ENCODE peak calls at places on chromosomes 6 and 20, in seven cellular contexts. D is mesenchymal stem cell, K is IMR-90, U is neuronal stem cell, V is H1, E is trophoblast cell, M is mesendoderm. C is an unnamed sample.

GRCh38 chr6:53347921-53348435 is 772 bp downstream of the ELOVL5 start:
- DNase-seq in D (peak), K (peak), U (peak), V (no peak), E (peak), M (peak), C (peak)

GRCh38 chr6:20379231-20379630 is 22.4 kb upstream of the E2F3 start:
- DNase-seq in D (no peak), K (no peak), U (no peak), V (no peak), E (no peak), M (no peak), C (no peak)

GRCh38 chr6:137309078-137309762 is 90.0 kb upstream of the IFNGR1 start:
- DNase-seq in D (peak), K (peak), U (no peak), V (no peak), E (peak), M (peak), C (peak)

GRCh38 chr20:22374066-22374465 is 210.3 kb downstream of the FOXA2 start:
- DNase-seq in D (no peak), K (no peak), U (no peak), V (no peak), E (no peak), M (no peak), C (no peak)

GRCh38 chr6:108839068-108839467 is 9.2 kb upstream of the ARMC2 start:
- DNase-seq in D (no peak), K (no peak), U (no peak), V (no peak), E (no peak), M (peak), C (peak)

GRCh38 chr6:56850618-56851017 is 104.3 kb upstream of the BEND6 start:
- DNase-seq in D (no peak), K (no peak), U (no peak), V (no peak), E (no peak), M (peak), C (no peak)

GRCh38 chr20:59945175-59945574 is 5.0 kb downstream of the FAM217B start:
- DNase-seq in D (no peak), K (no peak), U (no peak), V (no peak), E (no peak), M (no peak), C (no peak)

GRCh38 chr6:46221221-46221793 is 50.5 kb upstream of the ENPP5 start:
- DNase-seq in D (peak), K (peak), U (peak), V (no peak), E (peak), M (peak), C (no peak)

GRCh38 chr6:17086469-17086868 is 15.4 kb upstream of the STMND1 start:
- DNase-seq in D (peak), K (peak), U (no peak), V (no peak), E (peak), M (peak), C (peak)

GRCh38 chr6:113859349-113860164 is 2.4 kb downstream of the MARCKS start:
- DNase-seq in D (no peak), K (peak), U (no peak), V (no peak), E (peak), M (peak), C (peak)

GRCh38 chr20:11676618-11677289 is 240.9 kb upstream of the BTBD3 start:
- DNase-seq in D (peak), K (peak), U (peak), V (no peak), E (peak), M (peak), C (peak)

GRCh38 chr20:16476032-16476431 is 97.2 kb downstream of the KIF16B start:
- DNase-seq in D (peak), K (peak), U (peak), V (no peak), E (peak), M (peak), C (no peak)

GRCh38 chr6:21846541-21847451 is 253.2 kb downstream of the SOX4 start:
- DNase-seq in D (peak), K (peak), U (peak), V (no peak), E (no peak), M (no peak), C (peak)

GRCh38 chr6:42217523-42218367 is at the start of gene MRPS10:
- DNase-seq in D (peak), K (peak), U (peak), V (peak), E (peak), M (peak), C (peak)

GRCh38 chr6:136123464-136123863 is 126.6 kb downstream of the MTFR2 start:
- DNase-seq in D (peak), K (peak), U (no peak), V (no peak), E (peak), M (no peak), C (no peak)

GRCh38 chr6:52423448-52423847 is 3.3 kb downstream of the EFHC1 start:
- DNase-seq in D (no peak), K (no peak), U (no peak), V (no peak), E (no peak), M (no peak), C (no peak)

GRCh38 chr6:168120390-168121307 is 41.6 kb upstream of the FRMD1 start:
- DNase-seq in D (no peak), K (no peak), U (no peak), V (no peak), E (no peak), M (no peak), C (peak)

GRCh38 chr6:43144879-43145278 is 26.2 kb upstream of the SRF start:
- DNase-seq in D (no peak), K (peak), U (no peak), V (no peak), E (no peak), M (no peak), C (no peak)

GRCh38 chr20:2338702-2339101 is 42.0 kb upstream of the TGM6 start:
- DNase-seq in D (no peak), K (no peak), U (no peak), V (no peak), E (no peak), M (no peak), C (no peak)

GRCh38 chr20:31712112-31712553 is 10.5 kb downstream of the BCL2L1 start:
- DNase-seq in D (no peak), K (no peak), U (no peak), V (no peak), E (no peak), M (no peak), C (no peak)

GRCh38 chr6:46932526-46932925 is 10.8 kb upstream of the ADGRF5 start:
- DNase-seq in D (peak), K (no peak), U (no peak), V (no peak), E (no peak), M (no peak), C (no peak)

GRCh38 chr6:11190625-11191245 is 41.7 kb downstream of the NEDD9 start:
- DNase-seq in D (no peak), K (no peak), U (no peak), V (no peak), E (no peak), M (peak), C (no peak)

GRCh38 chr20:58661298-58662141 is 10.4 kb downstream of the STX16 start:
- DNase-seq in D (no peak), K (no peak), U (no peak), V (no peak), E (no peak), M (no peak), C (no peak)

GRCh38 chr6:33692760-33693158 is 18.7 kb downstream of the UQCC2 start:
- DNase-seq in D (peak), K (peak), U (no peak), V (no peak), E (no peak), M (no peak), C (no peak)

GRCh38 chr6:14921878-14922277 is 324.0 kb upstream of the JARID2 start:
- DNase-seq in D (peak), K (no peak), U (peak), V (no peak), E (peak), M (no peak), C (no peak)

GRCh38 chr20:45060341-45060740 is 40.6 kb downstream of the KCNS1 start:
- DNase-seq in D (no peak), K (no peak), U (no peak), V (no peak), E (no peak), M (no peak), C (no peak)

GRCh38 chr6:144460224-144461095 is 175.3 kb downstream of the UTRN start:
- DNase-seq in D (no peak), K (no peak), U (no peak), V (no peak), E (no peak), M (no peak), C (no peak)

GRCh38 chr20:48716086-48716485 is 111.7 kb downstream of the PREX1 start:
- DNase-seq in D (no peak), K (no peak), U (no peak), V (no peak), E (no peak), M (no peak), C (no peak)

GRCh38 chr20:9889270-9889981 is 50.5 kb upstream of the PAK5 start:
- DNase-seq in D (no peak), K (no peak), U (no peak), V (no peak), E (no peak), M (no peak), C (no peak)

GRCh38 chr6:37994238-37994637 is 174.7 kb downstream of the ZFAND3 start:
- DNase-seq in D (no peak), K (no peak), U (no peak), V (no peak), E (no peak), M (no peak), C (no peak)

GRCh38 chr6:142642651-142643050 is 302.3 kb downstream of the HIVEP2 start:
- DNase-seq in D (no peak), K (no peak), U (no peak), V (no peak), E (no peak), M (no peak), C (no peak)

GRCh38 chr6:30887901-30888300 is 3.6 kb downstream of the DDR1 start:
- DNase-seq in D (no peak), K (no peak), U (no peak), V (no peak), E (no peak), M (no peak), C (no peak)

GRCh38 chr6:49522710-49523593 is 23.2 kb downstream of the GLYATL3 start:
- DNase-seq in D (no peak), K (no peak), U (no peak), V (no peak), E (no peak), M (no peak), C (no peak)

GRCh38 chr20:24522452-24523330 is 53.3 kb downstream of the SYNDIG1 start:
- DNase-seq in D (no peak), K (no peak), U (no peak), V (no peak), E (no peak), M (no peak), C (no peak)

GRCh38 chr20:53611449-53611894 is 17.8 kb upstream of the ZNF217 start:
- DNase-seq in D (peak), K (peak), U (no peak), V (no peak), E (peak), M (peak), C (no peak)
- H4K8ac ChIP-seq in D (no peak), K (peak), U (no peak), V (no peak), E (no peak), M (no peak), C (no peak)

GRCh38 chr20:62751551-62752150 is 43.0 kb downstream of the NTSR1 start:
- DNase-seq in D (no peak), K (no peak), U (no peak), V (no peak), E (no peak), M (no peak), C (no peak)
- H3K27ac ChIP-seq in D (no peak), K (peak), U (no peak), V (no peak), E (no peak), M (no peak), C (no peak)

DNA sequence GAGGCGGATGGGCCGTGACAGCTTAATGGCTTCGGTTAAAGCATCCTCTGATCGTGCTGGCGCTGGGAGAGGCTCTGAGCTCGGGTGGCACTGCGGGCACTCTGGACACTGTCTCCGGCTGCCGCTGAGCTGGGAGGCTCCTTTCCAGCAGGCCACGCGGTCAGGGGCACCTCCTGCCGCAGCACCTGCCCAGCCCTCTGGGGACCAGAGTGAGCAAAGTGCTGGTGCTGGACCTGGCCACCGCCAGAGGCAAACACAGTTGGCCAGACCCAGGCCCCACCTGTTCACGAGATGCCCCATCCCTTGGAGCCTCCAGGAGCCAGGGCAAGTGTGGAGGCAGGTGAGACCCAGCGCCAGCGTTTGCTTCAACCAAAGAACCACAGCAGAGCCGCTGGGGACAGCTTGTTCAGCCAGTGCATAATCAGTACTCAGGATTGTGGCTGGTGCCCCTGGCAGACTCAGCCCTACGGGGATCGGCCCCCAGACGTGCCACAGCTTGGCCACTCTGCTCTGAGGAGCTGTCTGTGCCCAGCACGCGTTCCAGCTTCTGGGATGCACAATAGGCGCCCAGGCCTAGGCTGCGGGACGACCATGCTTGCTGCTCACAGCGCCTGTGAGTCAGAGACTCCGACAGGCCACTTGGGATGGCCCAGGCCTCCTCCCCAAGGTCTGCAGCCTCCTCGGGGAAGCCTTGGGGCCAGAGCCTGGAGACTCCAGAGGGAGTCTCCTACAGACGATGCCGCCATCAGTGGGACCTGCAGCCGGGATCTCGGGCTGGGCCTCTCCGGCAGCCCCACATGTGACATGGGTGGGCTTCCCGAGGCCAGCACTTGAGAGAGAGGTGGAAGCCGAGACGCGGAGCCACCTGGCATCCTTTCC is 38.2 kb upstream of the SLCO4A1 start:
- DNase-seq in D (no peak), K (no peak), U (no peak), V (no peak), E (no peak), M (no peak), C (no peak)
- H4K8ac ChIP-seq in D (no peak), K (no peak), U (no peak), V (peak), E (no peak), M (no peak), C (no peak)

GRCh38 chr6:3455490-3456394 is 1.1 kb downstream of the SLC22A23 start:
- DNase-seq in D (no peak), K (no peak), U (no peak), V (no peak), E (peak), M (peak), C (peak)

GRCh38 chr6:3457710-3458605 is 1.1 kb upstream of the SLC22A23 start:
- DNase-seq in D (peak), K (no peak), U (no peak), V (no peak), E (peak), M (no peak), C (peak)

GRCh38 chr6:3456794-3457709 is at the start of gene SLC22A23:
- DNase-seq in D (no peak), K (no peak), U (peak), V (peak), E (peak), M (peak), C (peak)

GRCh38 chr6:3455121-3455489 is 1.7 kb downstream of the SLC22A23 start:
- DNase-seq in D (no peak), K (no peak), U (no peak), V (no peak), E (no peak), M (no peak), C (no peak)

DNA sequence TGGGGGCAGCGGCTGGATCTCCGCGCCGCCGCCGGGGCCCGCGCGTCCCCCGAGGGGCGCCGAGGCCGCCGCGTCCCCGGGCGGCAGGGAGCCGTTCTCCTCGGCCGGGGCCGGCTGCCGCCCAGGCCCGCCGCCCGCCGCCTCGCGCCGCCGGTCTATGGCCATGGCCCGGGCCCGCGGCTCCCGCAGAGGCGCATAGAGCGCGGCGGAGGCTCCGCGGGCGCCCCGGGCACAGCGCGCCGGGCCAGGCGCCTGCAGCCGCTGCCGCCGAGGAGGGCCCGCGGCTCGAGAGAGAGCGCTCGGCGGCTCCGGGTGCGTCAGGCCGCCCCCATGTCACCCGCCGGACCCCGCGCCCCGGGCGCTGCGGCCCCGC is 469 bp downstream of the SLC22A23 start:
- DNase-seq in D (no peak), K (no peak), U (no peak), V (no peak), E (peak), M (no peak), C (no peak)
- H3K27ac ChIP-seq in D (no peak), K (no peak), U (no peak), V (no peak), E (no peak), M (no peak), C (no peak)

GRCh38 chr20:51156796-51157119 is 133.9 kb upstream of the KCNG1 start:
- DNase-seq in D (no peak), K (no peak), U (no peak), V (no peak), E (no peak), M (no peak), C (no peak)
- H4K8ac ChIP-seq in D (no peak), K (no peak), U (no peak), V (no peak), E (no peak), M (no peak), C (no peak)

DNA sequence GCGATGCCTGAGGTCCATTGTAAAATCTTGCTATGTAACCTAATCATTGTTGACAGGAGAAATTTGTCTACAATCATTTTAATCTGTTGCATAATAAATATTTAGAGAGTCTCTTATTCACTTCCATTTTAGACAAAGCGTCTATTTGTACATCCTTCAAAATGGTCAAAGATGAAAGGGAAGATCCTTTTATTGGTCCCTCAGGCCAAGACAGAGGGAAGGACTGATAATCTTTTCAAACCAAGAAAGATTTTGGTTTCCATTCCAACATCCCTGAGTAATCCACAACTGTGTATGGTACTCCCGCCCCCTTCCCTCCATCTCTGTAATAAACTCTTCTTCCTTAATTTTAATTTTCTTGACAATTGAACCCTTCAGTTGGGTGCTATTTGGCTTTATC is 111.6 kb upstream of the SCP2D1 start:
- DNase-seq in D (no peak), K (no peak), U (no peak), V (no peak), E (no peak), M (no peak), C (no peak)
- H3K27ac ChIP-seq in D (no peak), K (no peak), U (no peak), V (no peak), E (no peak), M (no peak), C (no peak)

GRCh38 chr6:65088575-65088974 is 618.5 kb downstream of the EYS start:
- DNase-seq in D (no peak), K (no peak), U (no peak), V (no peak), E (no peak), M (peak), C (no peak)

GRCh38 chr6:65091561-65091960 is 615.5 kb downstream of the EYS start:
- DNase-seq in D (no peak), K (no peak), U (no peak), V (no peak), E (no peak), M (no peak), C (no peak)
- H4K8ac ChIP-seq in D (no peak), K (no peak), U (no peak), V (no peak), E (no peak), M (no peak), C (no peak)

DNA sequence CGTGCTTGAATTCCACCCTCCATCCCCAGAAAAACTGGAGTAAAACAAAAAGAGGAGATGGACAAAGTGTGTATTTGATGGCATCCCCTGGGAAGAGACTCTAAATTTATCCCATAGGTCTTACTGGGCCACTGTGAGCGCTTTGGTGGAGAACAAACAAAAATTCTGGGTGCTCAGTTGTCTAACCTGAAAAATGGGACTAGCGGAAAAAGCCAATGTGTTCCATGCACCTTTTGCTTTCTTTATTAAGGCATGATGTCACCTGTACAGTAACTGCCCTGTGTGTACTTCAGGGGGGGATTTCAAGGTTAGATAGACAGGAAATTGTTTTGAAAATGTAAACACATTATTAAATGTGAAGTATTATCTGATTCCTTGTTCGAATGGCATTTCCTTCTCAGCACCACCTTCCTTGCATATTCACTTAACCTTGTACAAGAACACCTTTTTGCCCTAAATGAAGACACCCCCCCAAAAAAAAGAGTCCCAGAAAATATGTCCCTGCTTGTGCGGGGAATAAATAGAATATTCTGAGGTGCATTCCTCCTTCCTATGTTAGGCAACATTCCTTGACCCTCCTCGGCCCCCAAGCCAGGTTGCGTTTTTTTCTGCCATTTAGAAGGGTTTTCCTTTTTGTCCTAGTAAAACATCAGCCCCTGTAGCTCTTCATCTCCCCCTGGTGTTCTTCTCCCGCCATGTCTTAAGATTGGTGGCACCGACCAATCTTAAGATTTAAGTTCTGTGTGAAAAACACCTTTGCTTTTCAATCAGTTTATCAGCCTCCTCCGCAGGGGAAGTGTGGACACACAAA is 1.1 kb upstream of the EDN1 start:
- DNase-seq in D (peak), K (peak), U (peak), V (peak), E (peak), M (peak), C (peak)
- H3K27ac ChIP-seq in D (peak), K (peak), U (peak), V (no peak), E (peak), M (peak), C (no peak)